ENCODE peak calls at places on chromosome 10, in ten cellular contexts. H is IMR-90, T is stomach, S is spleen, R is suprapubic skin, K is body of pancreas, U is right lobe of liver, W is esophagus muscularis mucosa, P is H1, X is prostate gland. A is an unnamed sample.

GRCh38 chr10:58322072-58322834 is 12.6 kb upstream of the UBE2D1 start:
- DNase-seq in T (no peak), R (no peak), S (no peak), H (peak; percentile 11), P (no peak), U (no peak), W (no peak), X (no peak), K (no peak), A (no peak)

GRCh38 chr10:29658984-29659769 is 24.4 kb upstream of the SVIL start:
- DNase-seq in W (no peak), K (no peak), H (peak; percentile 100), U (no peak), P (no peak), X (peak; percentile 53), R (no peak), S (no peak), T (peak; percentile 41), A (no peak)

GRCh38 chr10:2700626-2701305 is 366.6 kb upstream of the PFKP start:
- DNase-seq in H (no peak), W (no peak), S (no peak), X (no peak), P (no peak), K (no peak), T (no peak), R (no peak), U (no peak), A (no peak)

GRCh38 chr10:91551856-91552255 is 81.0 kb downstream of the PPP1R3C start:
- DNase-seq in T (peak; percentile 38), X (no peak), U (no peak), K (peak; percentile 59), W (no peak), P (peak; percentile 76), R (no peak), H (peak; percentile 80), S (no peak), A (no peak)

GRCh38 chr10:110414563-110415309 is 83.0 kb upstream of the DUSP5 start:
- DNase-seq in U (no peak), X (no peak), P (no peak), T (peak; percentile 70), H (no peak), R (no peak), K (peak; percentile 23), W (no peak), S (peak; percentile 91), A (no peak)

GRCh38 chr10:3636356-3637181 is 148.4 kb downstream of the KLF6 start:
- DNase-seq in X (no peak), K (peak; percentile 19), T (no peak), P (no peak), W (no peak), R (no peak), H (no peak), U (no peak), S (no peak), A (no peak)

GRCh38 chr10:126119591-126119990 is 223.2 kb downstream of the FANK1 start:
- DNase-seq in H (peak; percentile 11), T (no peak), X (no peak), P (no peak), W (no peak), K (no peak), R (no peak), S (no peak), U (no peak), A (no peak)

GRCh38 chr10:128066954-128067382 is 59.3 kb downstream of the MKI67 start:
- DNase-seq in S (peak; percentile 66), X (no peak), R (peak; percentile 54), T (no peak), P (no peak), H (no peak), K (no peak), W (no peak), U (no peak), A (no peak)

DNA sequence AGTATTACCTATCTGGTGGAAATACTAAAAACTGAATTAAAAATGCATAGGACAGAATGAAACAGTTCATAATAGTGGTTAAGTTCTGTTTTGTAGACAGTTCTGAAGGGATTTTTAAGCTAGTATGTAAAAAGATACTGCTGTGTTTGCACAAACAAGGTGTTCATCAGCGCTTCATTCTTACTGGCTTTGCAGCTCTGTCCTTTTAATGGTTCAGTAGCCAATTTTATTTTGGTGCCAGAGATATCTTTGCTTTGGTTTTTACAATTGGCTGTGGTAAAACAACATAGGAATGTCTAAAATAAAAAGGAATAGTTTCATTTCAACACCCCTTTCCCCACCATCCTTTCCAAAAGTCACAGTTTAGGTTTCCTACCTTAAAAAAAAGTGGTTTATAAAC is 33.0 kb downstream of the STAM start:
- DNase-seq in U (no peak), P (no peak), S (no peak), R (no peak), W (no peak), H (no peak), T (no peak), X (no peak), K (no peak), A (no peak)
- H3K4me1 ChIP-seq in U (no peaks in the 10 kb centered on the region), P (peaks cover 14% of the 10 kb centered on the region), S (no peaks in the 10 kb centered on the region), R (peaks cover 5% of the 10 kb centered on the region), W (peaks cover 40% of the 10 kb centered on the region), H (peaks cover 17% of the 10 kb centered on the region), T (peaks cover 18% of the 10 kb centered on the region), X (no peaks in the 10 kb centered on the region), K (no peaks in the 10 kb centered on the region), A (no peaks in the 10 kb centered on the region)

GRCh38 chr10:63107943-63108437 is 25.1 kb upstream of the NRBF2 start:
- DNase-seq in T (no peak), W (no peak), H (no peak), P (no peak), K (no peak), X (no peak), S (no peak), U (no peak), R (no peak), A (no peak)
- H3K27me3 ChIP-seq in T (no peaks in the 10 kb centered on the region), W (no peaks in the 10 kb centered on the region), H (no peaks in the 10 kb centered on the region), P (no peaks in the 10 kb centered on the region), K (no peaks in the 10 kb centered on the region), X (no peaks in the 10 kb centered on the region), S (no peaks in the 10 kb centered on the region), U (no peaks in the 10 kb centered on the region), R (no peaks in the 10 kb centered on the region), A (no peaks in the 10 kb centered on the region)

DNA sequence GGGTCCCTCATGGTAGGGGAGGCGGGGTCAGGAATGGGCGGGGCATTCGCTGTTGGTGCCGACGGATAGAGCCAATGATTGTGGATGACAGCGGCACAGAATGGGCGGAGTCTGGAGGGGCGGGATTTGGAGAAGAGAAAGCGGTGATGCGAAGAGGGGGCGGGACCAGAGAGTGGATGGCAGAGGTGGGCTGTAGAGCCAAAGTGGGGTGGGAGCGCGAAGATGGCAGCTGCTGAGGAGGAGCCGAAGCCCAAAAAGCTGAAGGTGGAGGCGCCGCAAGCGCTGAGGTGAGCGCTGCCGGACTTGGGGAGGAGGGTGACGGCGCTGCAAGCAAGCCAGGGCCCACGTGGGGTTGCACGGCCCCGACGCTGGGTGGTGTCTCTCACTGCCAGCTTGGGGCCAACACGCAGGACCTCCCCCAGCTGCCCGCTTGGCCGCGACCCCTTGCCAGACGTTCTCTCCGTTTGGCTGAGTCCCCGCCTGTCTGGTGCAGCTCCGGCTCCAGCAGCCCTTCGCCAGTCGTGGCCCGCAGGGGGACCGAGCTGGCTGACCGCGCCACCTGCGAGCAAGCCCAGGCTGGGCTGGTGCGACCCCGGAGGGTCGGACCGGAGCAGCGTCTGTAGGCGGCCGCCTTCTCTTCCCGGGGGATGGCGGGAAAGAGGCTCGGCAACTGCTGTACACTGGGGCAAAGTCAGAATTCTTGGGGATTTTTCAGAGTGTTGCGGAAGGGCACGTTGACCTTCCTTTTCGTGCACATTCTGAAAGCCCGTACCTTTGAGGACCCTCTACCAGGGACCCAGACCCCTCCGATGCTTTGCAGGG is at the start of gene ADK:
- DNase-seq in H (peak; percentile 96), R (peak; percentile 100), K (peak; percentile 100), T (peak; percentile 100), U (peak; percentile 99), S (peak; percentile 100), P (peak; percentile 100), W (peak; percentile 100), X (peak; percentile 99), A (no peak)
- TF ChIP-seq POLR2A in H (peak; percentile 26), R (no peak), K (peak; percentile 87), T (peak; percentile 10), U (peak; percentile 65), S (no peak), P (no peak), W (peak; percentile 66), X (peak; percentile 80), A (peak; percentile 60)

GRCh38 chr10:112362833-112363232 is 11.1 kb upstream of the ACSL5 start:
- DNase-seq in S (no peak), H (no peak), P (no peak), W (no peak), K (no peak), R (no peak), U (peak; percentile 86), T (no peak), X (no peak), A (peak; percentile 81)
- H3K4me1 ChIP-seq in S (peaks cover 3% of the 10 kb centered on the region), H (peaks cover 1% of the 10 kb centered on the region), P (no peaks in the 10 kb centered on the region), W (peaks cover 22% of the 10 kb centered on the region), K (no peaks in the 10 kb centered on the region), R (peaks cover 35% of the 10 kb centered on the region), U (peaks cover 56% of the 10 kb centered on the region), T (peaks cover 33% of the 10 kb centered on the region), X (peaks cover 16% of the 10 kb centered on the region), A (peaks cover 31% of the 10 kb centered on the region)

GRCh38 chr10:131895116-131895515 is 5.7 kb upstream of the PPP2R2D start:
- DNase-seq in P (no peak), X (no peak), W (no peak), H (no peak), U (no peak), S (peak; percentile 65), R (no peak), T (no peak), K (no peak), A (no peak)

GRCh38 chr10:131891929-131892816 is 8.6 kb upstream of the PPP2R2D start:
- DNase-seq in U (no peak), K (no peak), T (no peak), S (peak; percentile 68), X (no peak), R (no peak), P (no peak), W (no peak), H (no peak), A (no peak)

GRCh38 chr10:131890276-131891195 is 10.3 kb upstream of the PPP2R2D start:
- DNase-seq in X (no peak), P (no peak), K (no peak), S (peak; percentile 59), T (no peak), R (no peak), U (no peak), H (no peak), W (no peak), A (no peak)

GRCh38 chr10:131891196-131891928 is 9.4 kb upstream of the PPP2R2D start:
- DNase-seq in S (peak; percentile 69), U (no peak), T (no peak), R (no peak), X (no peak), K (peak; percentile 41), W (no peak), H (peak; percentile 8), P (peak; percentile 76), A (no peak)

GRCh38 chr10:131892817-131893675 is 7.8 kb upstream of the PPP2R2D start:
- DNase-seq in H (no peak), P (no peak), S (peak; percentile 54), U (no peak), X (no peak), R (no peak), T (no peak), W (no peak), K (no peak), A (no peak)
- H3K27me3 ChIP-seq in H (peaks cover 55% of the 10 kb centered on the region), P (no peaks in the 10 kb centered on the region), S (no peaks in the 10 kb centered on the region), U (no peaks in the 10 kb centered on the region), X (peaks cover 2% of the 10 kb centered on the region), R (peaks cover 28% of the 10 kb centered on the region), T (peaks cover 21% of the 10 kb centered on the region), W (no peaks in the 10 kb centered on the region), K (peaks cover 3% of the 10 kb centered on the region), A (no peaks in the 10 kb centered on the region)